ENCODE peak calls at places on chromosome 7, in seven cellular contexts. T is fibroblast of lung, O is transverse colon, X is HL-60, A is left lung, F is uterus, H is hepatocyte. N is an unnamed sample.

GRCh38 chr7:114317450-114318098 is 97.0 kb upstream of the FOXP2 start:
- DNase-seq in T (no peak), O (no peak), X (no peak), A (no peak), F (no peak), H (no peak), N (no peak)

GRCh38 chr7:51090411-51090810 is 226.2 kb downstream of the COBL start:
- DNase-seq in T (no peak), O (no peak), X (no peak), A (no peak), F (no peak), H (no peak), N (no peak)

GRCh38 chr7:9083837-9084236 is 650.4 kb downstream of the NXPH1 start:
- DNase-seq in T (no peak), O (no peak), X (no peak), A (no peak), F (no peak), H (peak; percentile 17), N (no peak)

GRCh38 chr7:80719261-80719660 is 80.8 kb downstream of the CD36 start:
- DNase-seq in T (peak; percentile 85), O (no peak), X (no peak), A (no peak), F (no peak), H (peak; percentile 11), N (peak; percentile 59)

GRCh38 chr7:30225863-30226361 is 58.5 kb upstream of the ZNRF2 start:
- DNase-seq in T (peak; percentile 86), O (peak; percentile 72), X (peak; percentile 81), A (peak; percentile 86), F (peak; percentile 41), H (peak; percentile 60), N (peak; percentile 12)

GRCh38 chr7:2802504-2803341 is 41.4 kb downstream of the GNA12 start:
- DNase-seq in T (peak; percentile 55), O (no peak), X (no peak), A (no peak), F (no peak), H (peak; percentile 38), N (peak; percentile 45)

GRCh38 chr7:80630611-80631010 is 7.8 kb upstream of the CD36 start:
- DNase-seq in T (peak; percentile 12), O (no peak), X (no peak), A (no peak), F (no peak), H (peak; percentile 32), N (no peak)

GRCh38 chr7:128732521-128733277 is 6.5 kb upstream of the CALU start:
- DNase-seq in T (no peak), O (no peak), X (no peak), A (no peak), F (no peak), H (no peak), N (no peak)

GRCh38 chr7:126227643-126228042 is 1025.1 kb downstream of the GRM8 start:
- DNase-seq in T (no peak), O (no peak), X (no peak), A (no peak), F (no peak), H (no peak), N (no peak)

GRCh38 chr7:105454058-105454739 is 65.5 kb upstream of the SRPK2 start:
- DNase-seq in T (peak; percentile 90), O (no peak), X (no peak), A (no peak), F (no peak), H (no peak), N (peak; percentile 44)

GRCh38 chr7:44210107-44210506 is 9.3 kb downstream of the YKT6 start:
- DNase-seq in T (no peak), O (no peak), X (no peak), A (no peak), F (no peak), H (no peak), N (no peak)

GRCh38 chr7:57203161-57203791 is 71.0 kb upstream of the ZNF479 start:
- DNase-seq in T (no peak), O (no peak), X (no peak), A (peak; percentile 61), F (no peak), H (no peak), N (no peak)

GRCh38 chr7:129434846-129435318 is 650 bp downstream of the STRIP2 start:
- DNase-seq in T (peak; percentile 18), O (peak; percentile 7), X (no peak), A (peak; percentile 71), F (peak; percentile 16), H (peak; percentile 10), N (peak; percentile 2)

GRCh38 chr7:154503962-154504550 is 451.9 kb downstream of the DPP6 start:
- DNase-seq in T (peak; percentile 26), O (no peak), X (no peak), A (no peak), F (no peak), H (peak; percentile 78), N (peak; percentile 2)

GRCh38 chr7:64890761-64891666 is 12.1 kb upstream of the ZNF273 start:
- DNase-seq in T (peak; percentile 25), O (no peak), X (no peak), A (no peak), F (no peak), H (no peak), N (no peak)

GRCh38 chr7:111992601-111993000 is 213.6 kb downstream of the DOCK4 start:
- DNase-seq in T (peak; percentile 28), O (no peak), X (no peak), A (no peak), F (no peak), H (no peak), N (no peak)

GRCh38 chr7:155667241-155667849 is 22.9 kb downstream of the RBM33 start:
- DNase-seq in T (no peak), O (no peak), X (no peak), A (no peak), F (no peak), H (no peak), N (no peak)

GRCh38 chr7:132666076-132666775 is 90.0 kb upstream of the PLXNA4 start:
- DNase-seq in T (no peak), O (no peak), X (no peak), A (no peak), F (no peak), H (no peak), N (no peak)

GRCh38 chr7:75642810-75643486 is 95.8 kb downstream of the HIP1 start:
- DNase-seq in T (peak; percentile 67), O (peak; percentile 53), X (peak; percentile 86), A (no peak), F (no peak), H (peak; percentile 75), N (peak; percentile 61)

GRCh38 chr7:128221929-128222403 is 19.1 kb upstream of the LEP start:
- DNase-seq in T (peak; percentile 80), O (no peak), X (peak; percentile 74), A (no peak), F (no peak), H (peak; percentile 25), N (peak; percentile 20)

GRCh38 chr7:129859188-129859587 is 93.6 kb downstream of the UBE2H start:
- DNase-seq in T (peak; percentile 84), O (no peak), X (no peak), A (no peak), F (no peak), H (no peak), N (peak; percentile 26)

GRCh38 chr7:151705744-151706567 is 171.0 kb downstream of the PRKAG2 start:
- DNase-seq in T (peak; percentile 59), O (peak; percentile 32), X (no peak), A (peak; percentile 51), F (no peak), H (peak; percentile 68), N (peak; percentile 45)

GRCh38 chr7:155405399-155406318 is 52.3 kb upstream of the EN2 start:
- DNase-seq in T (no peak), O (no peak), X (no peak), A (peak; percentile 67), F (no peak), H (no peak), N (no peak)

DNA sequence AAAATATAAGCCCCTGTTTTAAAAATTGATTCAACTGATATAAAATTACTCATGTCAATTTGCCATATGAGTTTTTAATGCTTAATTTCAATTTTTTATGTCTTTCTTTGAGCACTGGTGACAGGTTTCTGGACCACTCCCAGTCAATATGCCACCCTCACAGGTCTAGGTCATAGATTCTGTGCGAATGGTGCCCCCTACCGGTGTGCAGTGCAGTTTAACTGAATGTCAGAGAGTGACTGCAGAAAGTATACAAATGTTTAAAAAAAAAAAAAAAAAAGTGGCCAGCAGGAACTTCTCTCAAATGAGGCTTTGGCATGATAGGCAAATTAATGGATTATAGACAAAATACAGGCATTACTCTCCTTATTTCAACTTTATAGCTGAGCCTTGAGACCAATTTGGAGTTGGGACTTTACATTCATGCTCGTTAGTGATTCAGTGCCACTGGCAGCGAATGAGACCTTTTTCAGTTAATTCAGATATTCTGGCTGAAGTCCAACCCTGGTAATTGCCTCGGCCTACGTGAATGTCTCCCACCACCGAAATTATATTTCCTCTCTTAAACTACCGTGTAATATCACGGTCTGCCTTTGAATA is 427.6 kb downstream of the PHTF2 start:
- DNase-seq in T (peak; percentile 23), O (peak; percentile 51), X (peak; percentile 8), A (no peak), F (no peak), H (peak; percentile 37), N (no peak)
- TF ChIP-seq CTCF in T (peak; percentile 57), O (peak; percentile 43), X (no peak), A (no peak), F (no peak), H (peak; percentile 44), N (peak; percentile 65)

GRCh38 chr7:47537716-47538640 is 43.9 kb downstream of the TNS3 start:
- DNase-seq in T (no peak), O (no peak), X (no peak), A (peak; percentile 13), F (no peak), H (no peak), N (no peak)
- H3K27ac ChIP-seq in T (no peak overlapping the region), O (peak overlapping the region; percentile 50), X (no peak overlapping the region), A (no peak overlapping the region), F (peak overlapping the region; percentile 80), H (peak overlapping the region; percentile 80), N (no peak overlapping the region)

GRCh38 chr7:117015258-117016184 is 62.2 kb downstream of the ST7 start:
- DNase-seq in T (no peak), O (no peak), X (no peak), A (no peak), F (no peak), H (no peak), N (no peak)
- H3K4me3 ChIP-seq in T (no peak overlapping the region), O (no peak overlapping the region), X (no peak overlapping the region), A (no peak overlapping the region), F (no peak overlapping the region), H (peak overlapping the region; percentile 7), N (no peak overlapping the region)

DNA sequence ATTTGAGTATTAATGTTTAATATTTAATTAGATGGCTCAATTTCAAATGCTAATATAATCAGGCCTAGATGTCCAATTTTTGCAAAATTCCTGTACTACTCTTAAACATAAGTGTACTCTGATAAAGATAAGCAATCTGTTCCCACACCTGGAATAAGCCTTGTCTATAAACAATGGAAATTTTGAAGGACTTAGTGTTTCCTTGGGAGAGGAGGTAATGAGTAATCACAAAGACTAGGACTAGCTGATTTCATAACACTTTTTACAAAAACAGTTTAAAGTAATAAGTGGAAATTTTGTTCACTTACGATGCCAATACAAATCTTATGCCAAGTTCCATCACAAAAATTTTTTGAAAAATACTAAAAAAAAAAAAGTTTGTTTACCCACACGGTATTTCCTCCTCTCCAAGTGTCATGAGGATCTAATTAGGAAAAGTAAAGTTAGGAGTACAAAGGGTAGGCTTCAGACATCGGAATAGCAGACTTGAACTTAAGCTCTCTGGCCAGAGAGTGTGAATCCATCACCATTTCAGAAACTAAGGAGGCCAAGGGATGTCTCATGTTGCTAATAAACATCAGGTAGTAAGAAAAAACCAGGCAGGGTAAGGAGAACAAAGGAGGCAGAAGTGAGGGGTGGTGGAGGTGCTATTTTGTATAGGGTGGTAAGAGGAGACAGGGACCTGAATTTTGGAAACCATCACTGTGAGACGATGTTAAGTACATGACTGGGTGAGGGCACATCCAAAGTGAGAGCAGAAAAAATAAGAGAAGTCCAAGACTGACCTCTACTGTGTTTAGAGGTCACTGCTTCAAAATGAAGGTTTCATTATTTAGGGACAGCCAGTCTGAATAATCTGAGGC is 61.3 kb downstream of the RAPGEF5 start:
- DNase-seq in T (no peak), O (no peak), X (no peak), A (no peak), F (no peak), H (no peak), N (no peak)
- TF ChIP-seq CTCF in T (no peak), O (no peak), X (no peak), A (no peak), F (no peak), H (peak; percentile 16), N (no peak)

N was measured in brain microvascular endothelial cell.